ENCODE peak calls at places on chromosomes 7 and 10, in five cellular contexts. W is tibial nerve; Q is transverse colon; Z is effector memory CD4-positive, alpha-beta T cell; U is gastrocnemius medialis. D is an unnamed sample.
A peak's percentile ranks its signal among the peaks of the same experiment; 100 is the strongest.

GRCh38 chr10:131577178-131577555 is 265.6 kb upstream of the TCERG1L start:
- DNase-seq in W (no peak), Q (no peak), Z (no peak), U (no peak), D (no peak)

GRCh38 chr7:13448243-13448642 is 541.2 kb downstream of the ETV1 start:
- DNase-seq in W (no peak), Q (no peak), Z (no peak), U (no peak), D (no peak)

GRCh38 chr10:24669285-24669861 is 54.3 kb downstream of the ARHGAP21 start:
- DNase-seq in W (no peak), Q (no peak), Z (no peak), U (no peak), D (no peak)

GRCh38 chr7:75740846-75741497 is 2.2 kb upstream of the HIP1 start:
- DNase-seq in W (no peak), Q (peak; percentile 57), Z (no peak), U (peak; percentile 28), D (peak; percentile 29)

GRCh38 chr7:134327896-134328295 is 11.2 kb upstream of the SLC35B4 start:
- DNase-seq in W (no peak), Q (peak; percentile 45), Z (no peak), U (peak; percentile 12), D (peak; percentile 46)

GRCh38 chr10:13527864-13528137 is 1.0 kb downstream of the BEND7 start:
- DNase-seq in W (no peak), Q (no peak), Z (no peak), U (no peak), D (peak; percentile 16)

GRCh38 chr10:70651661-70652060 is 20.6 kb upstream of the ADAMTS14 start:
- DNase-seq in W (no peak), Q (no peak), Z (no peak), U (no peak), D (no peak)

GRCh38 chr7:97116308-97116707 is 1.2 kb upstream of the SDHAF3 start:
- DNase-seq in W (no peak), Q (no peak), Z (no peak), U (no peak), D (no peak)

GRCh38 chr10:101778781-101779543 is 3.0 kb upstream of the FGF8 start:
- DNase-seq in W (no peak), Q (peak; percentile 70), Z (no peak), U (no peak), D (peak; percentile 85)

GRCh38 chr10:105950410-105950809 is 1214.1 kb downstream of the SORCS1 start:
- DNase-seq in W (peak; percentile 30), Q (peak; percentile 14), Z (no peak), U (no peak), D (peak; percentile 17)

GRCh38 chr7:3722396-3722846 is 421.4 kb downstream of the SDK1 start:
- DNase-seq in W (no peak), Q (no peak), Z (no peak), U (no peak), D (peak; percentile 5)

GRCh38 chr10:131314148-131314547 is 2.6 kb upstream of the TCERG1L start:
- DNase-seq in W (no peak), Q (no peak), Z (no peak), U (no peak), D (no peak)

GRCh38 chr10:5840314-5841307 is 27.4 kb upstream of the GDI2 start:
- DNase-seq in W (peak; percentile 50), Q (peak; percentile 28), Z (no peak), U (peak; percentile 38), D (no peak)

GRCh38 chr7:99111591-99111990 is 32.3 kb downstream of the SMURF1 start:
- DNase-seq in W (no peak), Q (no peak), Z (no peak), U (no peak), D (no peak)

GRCh38 chr7:100357131-100357561 is 771 bp upstream of the PILRB start:
- DNase-seq in W (no peak), Q (no peak), Z (no peak), U (no peak), D (no peak)

GRCh38 chr7:1452205-1452604 is 7.1 kb downstream of the MICALL2 start:
- DNase-seq in W (no peak), Q (no peak), Z (no peak), U (no peak), D (no peak)

GRCh38 chr7:7416031-7416968 is 119.4 kb downstream of the COL28A1 start:
- DNase-seq in W (no peak), Q (peak; percentile 65), Z (no peak), U (no peak), D (peak; percentile 98)

GRCh38 chr10:59283456-59284082 is 78.8 kb downstream of the FAM13C start:
- DNase-seq in W (no peak), Q (no peak), Z (no peak), U (peak; percentile 71), D (no peak)
- H3K27ac ChIP-seq in W (no peak overlapping the region), Q (no peak overlapping the region), Z (no peak overlapping the region), U (peak overlapping the region; percentile 70), D (no peak overlapping the region)

GRCh38 chr10:29646238-29646902 is 11.6 kb upstream of the SVIL start:
- DNase-seq in W (no peak), Q (no peak), Z (no peak), U (peak; percentile 88), D (peak; percentile 30)
- H3K27ac ChIP-seq in W (peak overlapping the region; percentile 74), Q (peak overlapping the region; percentile 84), Z (peak overlapping the region; percentile 31), U (peak overlapping the region; percentile 96), D (no peak overlapping the region)

GRCh38 chr10:45399113-45399512 is 25.1 kb downstream of the ALOX5 start:
- DNase-seq in W (no peak), Q (no peak), Z (no peak), U (no peak), D (no peak)

GRCh38 chr10:45398595-45398994 is 24.6 kb downstream of the ALOX5 start:
- DNase-seq in W (no peak), Q (no peak), Z (no peak), U (no peak), D (no peak)

GRCh38 chr10:45395554-45395953 is 21.5 kb downstream of the ALOX5 start:
- DNase-seq in W (no peak), Q (no peak), Z (no peak), U (no peak), D (no peak)
- H3K27ac ChIP-seq in W (no peak overlapping the region), Q (no peak overlapping the region), Z (no peak overlapping the region), U (no peak overlapping the region), D (no peak overlapping the region)

GRCh38 chr10:72275351-72276012 is 1.8 kb downstream of the DDIT4 start:
- DNase-seq in W (no peak), Q (peak; percentile 46), Z (no peak), U (peak; percentile 74), D (peak; percentile 41)
- H3K27ac ChIP-seq in W (peak overlapping the region; percentile 100), Q (peak overlapping the region; percentile 97), Z (peak overlapping the region; percentile 92), U (peak overlapping the region; percentile 97), D (peak overlapping the region; percentile 99)

GRCh38 chr10:29630205-29631048 is 4.3 kb downstream of the SVIL start:
- DNase-seq in W (no peak), Q (no peak), Z (no peak), U (no peak), D (peak; percentile 37)

GRCh38 chr10:29628912-29629526 is 5.8 kb downstream of the SVIL start:
- DNase-seq in W (no peak), Q (no peak), Z (no peak), U (no peak), D (no peak)

GRCh38 chr10:29634105-29634504 is 666 bp downstream of the SVIL start:
- DNase-seq in W (no peak), Q (no peak), Z (no peak), U (no peak), D (no peak)

GRCh38 chr10:29627201-29628105 is 7.3 kb downstream of the SVIL start:
- DNase-seq in W (no peak), Q (no peak), Z (no peak), U (no peak), D (no peak)

GRCh38 chr10:29631049-29631339 is 3.8 kb downstream of the SVIL start:
- DNase-seq in W (no peak), Q (no peak), Z (no peak), U (no peak), D (no peak)
- H3K27ac ChIP-seq in W (no peak overlapping the region), Q (peak overlapping the region; percentile 89), Z (no peak overlapping the region), U (peak overlapping the region; percentile 96), D (peak overlapping the region; percentile 5)

D was measured in small intestine.